ENCODE peak calls at places on chromosome 1, in four cellular contexts. R is mucosa of gallbladder; U is HFF-Myc; O is stimulated activated CD8-positive, alpha-beta memory T cell treated with anti-CD3 and anti-CD28 coated beads, Interleukin-2, amount 100 ng/mL, for 1 hour. W is an unnamed sample.

GRCh38 chr1:16420719-16421118 is 16.5 kb downstream of the SPATA21 start:
- DNase-seq in U (no peak), R (no peak), O (peak), W (no peak)

GRCh38 chr1:21384620-21385019 is 55.3 kb upstream of the NBPF3 start:
- DNase-seq in R (peak), U (no peak), O (no peak), W (no peak)

GRCh38 chr1:15048437-15048980 is 105.0 kb upstream of the TMEM51 start:
- DNase-seq in U (no peak), R (no peak), O (no peak), W (no peak)

GRCh38 chr1:152110860-152111514 is 4.3 kb downstream of the TCHH start:
- DNase-seq in R (no peak), U (no peak), O (no peak), W (no peak)

GRCh38 chr1:232096751-232097150 is 470.2 kb downstream of the DISC1 start:
- DNase-seq in O (no peak), R (no peak), U (no peak), W (no peak)

GRCh38 chr1:231106347-231106746 is 55.5 kb upstream of the TRIM67 start:
- DNase-seq in R (no peak), U (peak), O (no peak), W (no peak)

GRCh38 chr1:214448536-214448935 is 102.9 kb downstream of the PTPN14 start:
- DNase-seq in O (no peak), R (no peak), U (no peak), W (no peak)

GRCh38 chr1:50174101-50174500 is 65.4 kb downstream of the ELAVL4 start:
- DNase-seq in R (no peak), O (no peak), U (no peak), W (no peak)

GRCh38 chr1:94646786-94647555 is 105.4 kb upstream of the F3 start:
- DNase-seq in O (no peak), U (no peak), R (no peak), W (no peak)